ENCODE peak calls at places on chromosomes 1 and 21, in nine cellular contexts. One of them, this sample, is unnamed.

GRCh38 chr1:198556969-198557368 is 16.5 kb upstream of the ATP6V1G3 start:
- DNase-seq in stimulated activated CD4-positive, alpha-beta T cell treated with anti-CD3 and anti-CD28 coated beads, Interleukin-12 subunit alpha, Interleukin-12 subunit beta, amount 100 ng/mL, for 48 hours: peak
- DNase-seq in activated naive CD4-positive, alpha-beta T cell treated with anti-CD3 and anti-CD28 coated beads, Interleukin-2, amount 50 U/mL, for 16 hours: peak
- DNase-seq in Daoy: no peak
- DNase-seq in NCI-H69: peak
- DNase-seq in A172: peak
- DNase-seq in GM03348: no peak
- DNase-seq in adipocyte: no peak
- DNase-seq in EL: peak
- DNase-seq in this sample: no peak

GRCh38 chr1:3350441-3351261 is 103.8 kb upstream of the ARHGEF16 start:
- DNase-seq in A172: no peak
- DNase-seq in adipocyte: no peak
- DNase-seq in Daoy: no peak
- DNase-seq in GM03348: peak
- DNase-seq in activated naive CD4-positive, alpha-beta T cell treated with anti-CD3 and anti-CD28 coated beads, Interleukin-2, amount 50 U/mL, for 16 hours: no peak
- DNase-seq in EL: no peak
- DNase-seq in stimulated activated CD4-positive, alpha-beta T cell treated with anti-CD3 and anti-CD28 coated beads, Interleukin-12 subunit alpha, Interleukin-12 subunit beta, amount 100 ng/mL, for 48 hours: no peak
- DNase-seq in NCI-H69: no peak
- DNase-seq in this sample: no peak

GRCh38 chr1:119488216-119488615 is 18.8 kb upstream of the HSD3B1 start:
- DNase-seq in Daoy: no peak
- DNase-seq in NCI-H69: no peak
- DNase-seq in stimulated activated CD4-positive, alpha-beta T cell treated with anti-CD3 and anti-CD28 coated beads, Interleukin-12 subunit alpha, Interleukin-12 subunit beta, amount 100 ng/mL, for 48 hours: no peak
- DNase-seq in EL: no peak
- DNase-seq in A172: no peak
- DNase-seq in adipocyte: no peak
- DNase-seq in activated naive CD4-positive, alpha-beta T cell treated with anti-CD3 and anti-CD28 coated beads, Interleukin-2, amount 50 U/mL, for 16 hours: no peak
- DNase-seq in GM03348: no peak
- DNase-seq in this sample: no peak

GRCh38 chr1:31627930-31628421 is 10.5 kb downstream of the HCRTR1 start:
- DNase-seq in stimulated activated CD4-positive, alpha-beta T cell treated with anti-CD3 and anti-CD28 coated beads, Interleukin-12 subunit alpha, Interleukin-12 subunit beta, amount 100 ng/mL, for 48 hours: no peak
- DNase-seq in adipocyte: no peak
- DNase-seq in NCI-H69: no peak
- DNase-seq in activated naive CD4-positive, alpha-beta T cell treated with anti-CD3 and anti-CD28 coated beads, Interleukin-2, amount 50 U/mL, for 16 hours: no peak
- DNase-seq in GM03348: peak
- DNase-seq in EL: no peak
- DNase-seq in A172: peak
- DNase-seq in Daoy: no peak
- DNase-seq in this sample: no peak

GRCh38 chr1:59298178-59298583 is 1.3 kb downstream of the FGGY start:
- DNase-seq in A172: no peak
- DNase-seq in adipocyte: no peak
- DNase-seq in NCI-H69: no peak
- DNase-seq in activated naive CD4-positive, alpha-beta T cell treated with anti-CD3 and anti-CD28 coated beads, Interleukin-2, amount 50 U/mL, for 16 hours: no peak
- DNase-seq in GM03348: no peak
- DNase-seq in Daoy: no peak
- DNase-seq in EL: no peak
- DNase-seq in stimulated activated CD4-positive, alpha-beta T cell treated with anti-CD3 and anti-CD28 coated beads, Interleukin-12 subunit alpha, Interleukin-12 subunit beta, amount 100 ng/mL, for 48 hours: no peak
- DNase-seq in this sample: no peak

GRCh38 chr1:206699626-206700025 is 14.9 kb downstream of the MAPKAPK2 start:
- DNase-seq in NCI-H69: peak
- DNase-seq in activated naive CD4-positive, alpha-beta T cell treated with anti-CD3 and anti-CD28 coated beads, Interleukin-2, amount 50 U/mL, for 16 hours: no peak
- DNase-seq in EL: no peak
- DNase-seq in adipocyte: peak
- DNase-seq in Daoy: no peak
- DNase-seq in GM03348: no peak
- DNase-seq in A172: no peak
- DNase-seq in stimulated activated CD4-positive, alpha-beta T cell treated with anti-CD3 and anti-CD28 coated beads, Interleukin-12 subunit alpha, Interleukin-12 subunit beta, amount 100 ng/mL, for 48 hours: no peak
- DNase-seq in this sample: no peak

GRCh38 chr1:158951956-158952355 is 20.6 kb downstream of the PYHIN1 start:
- DNase-seq in activated naive CD4-positive, alpha-beta T cell treated with anti-CD3 and anti-CD28 coated beads, Interleukin-2, amount 50 U/mL, for 16 hours: no peak
- DNase-seq in A172: peak
- DNase-seq in NCI-H69: peak
- DNase-seq in stimulated activated CD4-positive, alpha-beta T cell treated with anti-CD3 and anti-CD28 coated beads, Interleukin-12 subunit alpha, Interleukin-12 subunit beta, amount 100 ng/mL, for 48 hours: no peak
- DNase-seq in Daoy: peak
- DNase-seq in EL: no peak
- DNase-seq in GM03348: no peak
- DNase-seq in adipocyte: no peak
- DNase-seq in this sample: no peak

GRCh38 chr1:228149341-228150020 is at the start of gene GJC2:
- DNase-seq in Daoy: peak
- DNase-seq in NCI-H69: peak
- DNase-seq in adipocyte: no peak
- DNase-seq in A172: peak
- DNase-seq in activated naive CD4-positive, alpha-beta T cell treated with anti-CD3 and anti-CD28 coated beads, Interleukin-2, amount 50 U/mL, for 16 hours: no peak
- DNase-seq in GM03348: peak
- DNase-seq in stimulated activated CD4-positive, alpha-beta T cell treated with anti-CD3 and anti-CD28 coated beads, Interleukin-12 subunit alpha, Interleukin-12 subunit beta, amount 100 ng/mL, for 48 hours: no peak
- DNase-seq in EL: peak
- DNase-seq in this sample: no peak

GRCh38 chr1:43707191-43708005 is at the start of gene ST3GAL3:
- DNase-seq in activated naive CD4-positive, alpha-beta T cell treated with anti-CD3 and anti-CD28 coated beads, Interleukin-2, amount 50 U/mL, for 16 hours: peak
- DNase-seq in NCI-H69: peak
- DNase-seq in GM03348: peak
- DNase-seq in A172: peak
- DNase-seq in adipocyte: peak
- DNase-seq in EL: peak
- DNase-seq in stimulated activated CD4-positive, alpha-beta T cell treated with anti-CD3 and anti-CD28 coated beads, Interleukin-12 subunit alpha, Interleukin-12 subunit beta, amount 100 ng/mL, for 48 hours: peak
- DNase-seq in Daoy: peak
- DNase-seq in this sample: peak

GRCh38 chr1:27772071-27772470 is 948 bp upstream of the STX12 start:
- DNase-seq in adipocyte: peak
- DNase-seq in EL: peak
- DNase-seq in A172: no peak
- DNase-seq in Daoy: no peak
- DNase-seq in GM03348: peak
- DNase-seq in stimulated activated CD4-positive, alpha-beta T cell treated with anti-CD3 and anti-CD28 coated beads, Interleukin-12 subunit alpha, Interleukin-12 subunit beta, amount 100 ng/mL, for 48 hours: no peak
- DNase-seq in activated naive CD4-positive, alpha-beta T cell treated with anti-CD3 and anti-CD28 coated beads, Interleukin-2, amount 50 U/mL, for 16 hours: no peak
- DNase-seq in NCI-H69: peak
- DNase-seq in this sample: no peak

GRCh38 chr1:62355095-62355494 is 35.9 kb upstream of the KANK4 start:
- DNase-seq in activated naive CD4-positive, alpha-beta T cell treated with anti-CD3 and anti-CD28 coated beads, Interleukin-2, amount 50 U/mL, for 16 hours: no peak
- DNase-seq in adipocyte: peak
- DNase-seq in A172: no peak
- DNase-seq in stimulated activated CD4-positive, alpha-beta T cell treated with anti-CD3 and anti-CD28 coated beads, Interleukin-12 subunit alpha, Interleukin-12 subunit beta, amount 100 ng/mL, for 48 hours: no peak
- DNase-seq in GM03348: no peak
- DNase-seq in EL: peak
- DNase-seq in Daoy: no peak
- DNase-seq in NCI-H69: no peak
- DNase-seq in this sample: no peak

GRCh38 chr1:159008744-159009188 is 941 bp upstream of the IFI16 start:
- DNase-seq in EL: peak
- DNase-seq in Daoy: no peak
- DNase-seq in NCI-H69: no peak
- DNase-seq in A172: peak
- DNase-seq in stimulated activated CD4-positive, alpha-beta T cell treated with anti-CD3 and anti-CD28 coated beads, Interleukin-12 subunit alpha, Interleukin-12 subunit beta, amount 100 ng/mL, for 48 hours: no peak
- DNase-seq in activated naive CD4-positive, alpha-beta T cell treated with anti-CD3 and anti-CD28 coated beads, Interleukin-2, amount 50 U/mL, for 16 hours: peak
- DNase-seq in adipocyte: no peak
- DNase-seq in GM03348: no peak
- DNase-seq in this sample: peak

GRCh38 chr21:34889287-34889536 is 159.9 kb downstream of the RUNX1 start:
- DNase-seq in Daoy: peak
- DNase-seq in A172: peak
- DNase-seq in GM03348: no peak
- DNase-seq in stimulated activated CD4-positive, alpha-beta T cell treated with anti-CD3 and anti-CD28 coated beads, Interleukin-12 subunit alpha, Interleukin-12 subunit beta, amount 100 ng/mL, for 48 hours: peak
- DNase-seq in EL: peak
- DNase-seq in NCI-H69: peak
- DNase-seq in activated naive CD4-positive, alpha-beta T cell treated with anti-CD3 and anti-CD28 coated beads, Interleukin-2, amount 50 U/mL, for 16 hours: no peak
- DNase-seq in adipocyte: peak
- DNase-seq in this sample: peak

GRCh38 chr1:2857521-2857920 is 56.0 kb upstream of the TTC34 start:
- DNase-seq in A172: no peak
- DNase-seq in Daoy: no peak
- DNase-seq in activated naive CD4-positive, alpha-beta T cell treated with anti-CD3 and anti-CD28 coated beads, Interleukin-2, amount 50 U/mL, for 16 hours: no peak
- DNase-seq in NCI-H69: no peak
- DNase-seq in GM03348: no peak
- DNase-seq in stimulated activated CD4-positive, alpha-beta T cell treated with anti-CD3 and anti-CD28 coated beads, Interleukin-12 subunit alpha, Interleukin-12 subunit beta, amount 100 ng/mL, for 48 hours: no peak
- DNase-seq in EL: no peak
- DNase-seq in adipocyte: no peak
- DNase-seq in this sample: no peak

GRCh38 chr1:19932866-19933265 is 9.4 kb upstream of the PLA2G2E start:
- DNase-seq in NCI-H69: no peak
- DNase-seq in A172: no peak
- DNase-seq in Daoy: no peak
- DNase-seq in activated naive CD4-positive, alpha-beta T cell treated with anti-CD3 and anti-CD28 coated beads, Interleukin-2, amount 50 U/mL, for 16 hours: no peak
- DNase-seq in stimulated activated CD4-positive, alpha-beta T cell treated with anti-CD3 and anti-CD28 coated beads, Interleukin-12 subunit alpha, Interleukin-12 subunit beta, amount 100 ng/mL, for 48 hours: no peak
- DNase-seq in GM03348: no peak
- DNase-seq in adipocyte: no peak
- DNase-seq in EL: no peak
- DNase-seq in this sample: no peak

GRCh38 chr1:107547363-107548155 is 406.7 kb downstream of the NTNG1 start:
- DNase-seq in GM03348: no peak
- DNase-seq in EL: no peak
- DNase-seq in Daoy: no peak
- DNase-seq in adipocyte: peak
- DNase-seq in NCI-H69: no peak
- DNase-seq in stimulated activated CD4-positive, alpha-beta T cell treated with anti-CD3 and anti-CD28 coated beads, Interleukin-12 subunit alpha, Interleukin-12 subunit beta, amount 100 ng/mL, for 48 hours: no peak
- DNase-seq in A172: no peak
- DNase-seq in activated naive CD4-positive, alpha-beta T cell treated with anti-CD3 and anti-CD28 coated beads, Interleukin-2, amount 50 U/mL, for 16 hours: no peak
- DNase-seq in this sample: no peak

GRCh38 chr1:25997759-25998074 is at the start of gene PAFAH2:
- DNase-seq in Daoy: no peak
- DNase-seq in adipocyte: no peak
- DNase-seq in EL: no peak
- DNase-seq in activated naive CD4-positive, alpha-beta T cell treated with anti-CD3 and anti-CD28 coated beads, Interleukin-2, amount 50 U/mL, for 16 hours: no peak
- DNase-seq in GM03348: no peak
- DNase-seq in NCI-H69: no peak
- DNase-seq in stimulated activated CD4-positive, alpha-beta T cell treated with anti-CD3 and anti-CD28 coated beads, Interleukin-12 subunit alpha, Interleukin-12 subunit beta, amount 100 ng/mL, for 48 hours: no peak
- DNase-seq in A172: no peak
- DNase-seq in this sample: no peak

GRCh38 chr1:111219466-111220286 is 7.8 kb upstream of the CHI3L2 start:
- DNase-seq in adipocyte: no peak
- DNase-seq in EL: no peak
- DNase-seq in A172: no peak
- DNase-seq in Daoy: no peak
- DNase-seq in activated naive CD4-positive, alpha-beta T cell treated with anti-CD3 and anti-CD28 coated beads, Interleukin-2, amount 50 U/mL, for 16 hours: peak
- DNase-seq in NCI-H69: no peak
- DNase-seq in stimulated activated CD4-positive, alpha-beta T cell treated with anti-CD3 and anti-CD28 coated beads, Interleukin-12 subunit alpha, Interleukin-12 subunit beta, amount 100 ng/mL, for 48 hours: no peak
- DNase-seq in GM03348: no peak
- DNase-seq in this sample: no peak

GRCh38 chr1:84525738-84526137 is 19.4 kb upstream of the GNG5 start:
- DNase-seq in A172: no peak
- DNase-seq in stimulated activated CD4-positive, alpha-beta T cell treated with anti-CD3 and anti-CD28 coated beads, Interleukin-12 subunit alpha, Interleukin-12 subunit beta, amount 100 ng/mL, for 48 hours: no peak
- DNase-seq in GM03348: no peak
- DNase-seq in activated naive CD4-positive, alpha-beta T cell treated with anti-CD3 and anti-CD28 coated beads, Interleukin-2, amount 50 U/mL, for 16 hours: no peak
- DNase-seq in Daoy: no peak
- DNase-seq in NCI-H69: peak
- DNase-seq in EL: no peak
- DNase-seq in adipocyte: no peak
- DNase-seq in this sample: no peak

GRCh38 chr1:41874350-41874749 is 44.4 kb downstream of the HIVEP3 start:
- DNase-seq in GM03348: no peak
- DNase-seq in NCI-H69: peak
- DNase-seq in activated naive CD4-positive, alpha-beta T cell treated with anti-CD3 and anti-CD28 coated beads, Interleukin-2, amount 50 U/mL, for 16 hours: no peak
- DNase-seq in stimulated activated CD4-positive, alpha-beta T cell treated with anti-CD3 and anti-CD28 coated beads, Interleukin-12 subunit alpha, Interleukin-12 subunit beta, amount 100 ng/mL, for 48 hours: no peak
- DNase-seq in adipocyte: no peak
- DNase-seq in Daoy: no peak
- DNase-seq in EL: no peak
- DNase-seq in A172: no peak
- DNase-seq in this sample: no peak

This sample was measured in foreskin melanocyte.